ENCODE peak calls at places on chromosomes 1 and 21, in ten cellular contexts. V, C, N, W, A, D, Y, O, B and R are unnamed samples.

GRCh38 chr1:222058249-222058648 is 316.4 kb upstream of the DUSP10 start:
- DNase-seq in C (no peak), W (no peak), A (no peak), Y (no peak), D (no peak), V (no peak), B (no peak), N (no peak), O (no peak), R (no peak)

GRCh38 chr21:33642896-33643657 is 776 bp downstream of the ITSN1 start:
- DNase-seq in O (peak), Y (peak), D (peak), V (peak), A (no peak), N (peak), W (peak), C (peak), B (no peak), R (peak)

GRCh38 chr1:6427445-6428390 is 3.1 kb downstream of the ESPN start:
- DNase-seq in Y (peak), O (no peak), C (no peak), D (peak), B (no peak), W (no peak), N (no peak), V (no peak), A (no peak), R (no peak)

GRCh38 chr1:241950390-241950789 is 7.2 kb upstream of the BECN2 start:
- DNase-seq in O (no peak), A (no peak), C (no peak), B (no peak), W (no peak), N (peak), V (no peak), Y (no peak), D (peak), R (no peak)

GRCh38 chr1:147077523-147077922 is 94.7 kb downstream of the PRKAB2 start:
- DNase-seq in A (no peak), D (no peak), N (no peak), V (no peak), B (no peak), W (no peak), Y (no peak), O (no peak), C (no peak), R (no peak)

GRCh38 chr1:209601809-209602657 is 18.5 kb downstream of the CAMK1G start:
- DNase-seq in V (peak), W (peak), D (peak), C (peak), A (peak), O (peak), Y (peak), B (peak), N (peak), R (peak)

GRCh38 chr1:84972377-84972987 is 24.4 kb downstream of the MCOLN2 start:
- DNase-seq in D (no peak), V (peak), B (no peak), O (peak), C (no peak), Y (no peak), A (no peak), W (no peak), N (peak), R (no peak)

GRCh38 chr1:3217096-3217724 is 148.2 kb downstream of the PRDM16 start:
- DNase-seq in C (no peak), O (no peak), A (no peak), D (no peak), V (no peak), W (no peak), B (no peak), Y (no peak), N (no peak), R (no peak)

GRCh38 chr21:33647560-33647959 is 5.3 kb downstream of the ITSN1 start:
- DNase-seq in C (no peak), O (no peak), A (no peak), D (no peak), N (no peak), W (no peak), Y (no peak), V (no peak), B (no peak), R (no peak)

GRCh38 chr1:205714190-205714905 is 34.0 kb upstream of the SLC45A3 start:
- DNase-seq in O (no peak), B (no peak), A (no peak), Y (no peak), W (no peak), N (peak), D (peak), C (no peak), V (no peak), R (no peak)

GRCh38 chr1:214362188-214362882 is 81.4 kb downstream of the SMYD2 start:
- DNase-seq in B (no peak), W (no peak), V (no peak), C (no peak), O (no peak), N (peak), D (no peak), A (no peak), Y (no peak), R (peak)

GRCh38 chr1:99674665-99675064 is 28.8 kb downstream of the PALMD start:
- DNase-seq in O (no peak), N (peak), W (no peak), C (no peak), A (no peak), Y (no peak), D (peak), B (no peak), V (no peak), R (no peak)